ENCODE peak calls at places on chromosome 1, in four cellular contexts. O is OCI-LY7, G is NCI-H187, S is islet precursor cell. J is an unnamed sample.
A peak's percentile ranks its signal among the peaks of the same experiment; 100 is the strongest.

GRCh38 chr1:41889506-41890414 is 29.0 kb downstream of the HIVEP3 start:
- DNase-seq in O (no peak), G (no peak), S (peak; percentile 25), J (no peak)

GRCh38 chr1:196466656-196467055 is 141.6 kb downstream of the KCNT2 start:
- DNase-seq in G (no peak), O (no peak), S (no peak), J (no peak)

GRCh38 chr1:227192163-227192562 is 126.1 kb downstream of the CDC42BPA start:
- DNase-seq in O (no peak), S (no peak), G (no peak), J (no peak)

GRCh38 chr1:169020684-169021083 is 85.8 kb upstream of the ATP1B1 start:
- DNase-seq in G (no peak), O (no peak), S (no peak), J (no peak)

GRCh38 chr1:158496379-158496778 is 24.4 kb downstream of the OR10R2 start:
- DNase-seq in S (no peak), O (peak; percentile 24), G (no peak), J (peak; percentile 51)

GRCh38 chr1:79006564-79006963 is at the start of gene ADGRL4:
- DNase-seq in O (no peak), G (no peak), S (peak; percentile 85), J (no peak)

GRCh38 chr1:39685071-39685470 is 6.2 kb downstream of the HPCAL4 start:
- DNase-seq in G (no peak), O (no peak), S (no peak), J (no peak)

GRCh38 chr1:174519845-174520244 is 72.1 kb downstream of the GPR52 start:
- DNase-seq in S (no peak), O (peak; percentile 24), G (no peak), J (no peak)